ENCODE peak calls at places on chromosome 15, in six cellular contexts. One of them, this sample, is unnamed. For H3K27me3 and H3K9me3, the result is how much of the 10 kb centered on the place peaks cover.

GRCh38 chr15:66573719-66574641 is 8.2 kb upstream of the LCTL start:
- DNase-seq in stomach: no peak
- DNase-seq in cardiac muscle cell: no peak
- DNase-seq in tibial artery: no peak
- DNase-seq in SJSA1: no peak
- DNase-seq in PC-9: no peak
- DNase-seq in this sample: no peak

GRCh38 chr15:70576683-70577082 is 186.7 kb downstream of the UACA start:
- DNase-seq in tibial artery: no peak
- DNase-seq in PC-9: no peak
- DNase-seq in cardiac muscle cell: no peak
- DNase-seq in SJSA1: peak
- DNase-seq in stomach: no peak
- DNase-seq in this sample: no peak

GRCh38 chr15:41544650-41545015 is 576 bp upstream of the RPAP1 start:
- DNase-seq in PC-9: no peak
- DNase-seq in SJSA1: no peak
- DNase-seq in stomach: peak
- DNase-seq in cardiac muscle cell: no peak
- DNase-seq in tibial artery: peak
- DNase-seq in this sample: no peak

GRCh38 chr15:42133892-42134502 is 22.4 kb downstream of the PLA2G4F start:
- DNase-seq in tibial artery: no peak
- DNase-seq in stomach: peak
- DNase-seq in SJSA1: peak
- DNase-seq in cardiac muscle cell: peak
- DNase-seq in PC-9: peak
- DNase-seq in this sample: peak

GRCh38 chr15:79402136-79402535 is 30.0 kb upstream of the MINAR1 start:
- DNase-seq in SJSA1: no peak
- DNase-seq in stomach: no peak
- DNase-seq in cardiac muscle cell: no peak
- DNase-seq in tibial artery: no peak
- DNase-seq in PC-9: no peak
- DNase-seq in this sample: no peak

GRCh38 chr15:98684441-98684840 is 36.1 kb downstream of the IGF1R start:
- DNase-seq in PC-9: no peak
- DNase-seq in stomach: no peak
- DNase-seq in SJSA1: no peak
- DNase-seq in cardiac muscle cell: no peak
- DNase-seq in tibial artery: no peak
- DNase-seq in this sample: peak

GRCh38 chr15:58980351-58980939 is 7.0 kb upstream of the RNF111 start:
- DNase-seq in SJSA1: no peak
- DNase-seq in stomach: no peak
- DNase-seq in cardiac muscle cell: peak
- DNase-seq in tibial artery: no peak
- DNase-seq in PC-9: no peak
- DNase-seq in this sample: no peak

GRCh38 chr15:32698773-32699390 is 18.9 kb upstream of the GREM1 start:
- DNase-seq in cardiac muscle cell: no peak
- DNase-seq in tibial artery: no peak
- DNase-seq in stomach: no peak
- DNase-seq in PC-9: no peak
- DNase-seq in SJSA1: no peak
- DNase-seq in this sample: no peak

GRCh38 chr15:67133026-67133425 is 67.6 kb downstream of the SMAD3 start:
- DNase-seq in stomach: no peak
- DNase-seq in PC-9: no peak
- DNase-seq in cardiac muscle cell: peak
- DNase-seq in tibial artery: no peak
- DNase-seq in SJSA1: no peak
- DNase-seq in this sample: no peak

GRCh38 chr15:27867861-27868260 is 231.3 kb downstream of the OCA2 start:
- DNase-seq in cardiac muscle cell: no peak
- DNase-seq in stomach: no peak
- DNase-seq in tibial artery: no peak
- DNase-seq in PC-9: no peak
- DNase-seq in SJSA1: no peak
- DNase-seq in this sample: no peak

GRCh38 chr15:51348688-51349087 is 7.2 kb downstream of the GLDN start:
- DNase-seq in SJSA1: no peak
- DNase-seq in tibial artery: no peak
- DNase-seq in PC-9: no peak
- DNase-seq in cardiac muscle cell: no peak
- DNase-seq in stomach: no peak
- DNase-seq in this sample: no peak

GRCh38 chr15:101063891-101064794 is 145.0 kb downstream of the LRRK1 start:
- DNase-seq in SJSA1: peak
- DNase-seq in PC-9: no peak
- DNase-seq in tibial artery: no peak
- DNase-seq in stomach: peak
- DNase-seq in cardiac muscle cell: no peak
- DNase-seq in this sample: no peak

GRCh38 chr15:49015896-49016295 is 30.4 kb downstream of the SECISBP2L start:
- DNase-seq in tibial artery: no peak
- DNase-seq in cardiac muscle cell: no peak
- DNase-seq in PC-9: no peak
- DNase-seq in SJSA1: no peak
- DNase-seq in stomach: no peak
- DNase-seq in this sample: no peak

GRCh38 chr15:62389887-62390792 is 225.1 kb upstream of the C2CD4B start:
- DNase-seq in SJSA1: peak
- DNase-seq in stomach: peak
- DNase-seq in tibial artery: peak
- DNase-seq in PC-9: peak
- DNase-seq in cardiac muscle cell: peak
- DNase-seq in this sample: peak

GRCh38 chr15:33215941-33216872 is 21.7 kb upstream of the FMN1 start:
- DNase-seq in tibial artery: no peak
- DNase-seq in SJSA1: no peak
- DNase-seq in cardiac muscle cell: peak
- DNase-seq in stomach: no peak
- DNase-seq in PC-9: no peak
- DNase-seq in this sample: no peak

GRCh38 chr15:69888406-69888805 is 209.3 kb downstream of the TLE3 start:
- DNase-seq in PC-9: no peak
- DNase-seq in cardiac muscle cell: no peak
- DNase-seq in stomach: no peak
- DNase-seq in SJSA1: no peak
- DNase-seq in tibial artery: no peak
- DNase-seq in this sample: no peak

GRCh38 chr15:72161351-72162132 is 36.0 kb downstream of the GRAMD2A start:
- DNase-seq in PC-9: no peak
- DNase-seq in tibial artery: no peak
- DNase-seq in SJSA1: no peak
- DNase-seq in cardiac muscle cell: no peak
- DNase-seq in stomach: peak
- DNase-seq in this sample: no peak

DNA sequence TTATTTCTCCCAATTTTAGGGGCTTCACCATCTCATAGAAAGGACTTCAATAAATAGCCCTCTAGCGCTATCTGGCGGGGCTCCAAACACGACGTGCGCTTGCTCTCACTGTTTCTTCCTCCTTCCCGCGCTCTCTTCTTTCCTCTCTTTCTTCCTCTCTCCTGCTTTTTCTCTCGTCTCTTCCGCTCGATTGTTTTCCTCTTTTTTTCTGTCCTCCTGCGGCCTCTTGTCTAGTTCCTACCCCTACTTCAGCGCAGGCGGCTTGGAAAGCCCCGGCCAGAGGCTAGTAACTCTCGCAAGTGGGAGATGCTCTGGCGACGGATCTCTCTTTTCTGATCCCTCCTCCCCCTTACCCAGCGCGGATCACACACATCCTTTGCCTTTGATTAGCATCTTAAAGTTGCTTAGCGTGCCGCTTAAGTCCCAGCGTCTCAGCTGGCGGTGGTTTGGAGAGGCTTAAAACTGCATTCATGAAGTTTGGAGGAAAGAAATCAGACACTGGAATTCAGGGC is 6.2 kb upstream of the MEIS2 start:
- DNase-seq in PC-9: no peak
- DNase-seq in tibial artery: no peak
- DNase-seq in stomach: no peak
- DNase-seq in SJSA1: no peak
- DNase-seq in cardiac muscle cell: peak
- DNase-seq in this sample: no peak
- H3K4me3 ChIP-seq in PC-9: no peak
- H3K4me3 ChIP-seq in tibial artery: no peak
- H3K4me3 ChIP-seq in stomach: peak
- H3K4me3 ChIP-seq in SJSA1: no peak
- H3K4me3 ChIP-seq in cardiac muscle cell: peak
- H3K4me3 ChIP-seq in this sample: no peak

DNA sequence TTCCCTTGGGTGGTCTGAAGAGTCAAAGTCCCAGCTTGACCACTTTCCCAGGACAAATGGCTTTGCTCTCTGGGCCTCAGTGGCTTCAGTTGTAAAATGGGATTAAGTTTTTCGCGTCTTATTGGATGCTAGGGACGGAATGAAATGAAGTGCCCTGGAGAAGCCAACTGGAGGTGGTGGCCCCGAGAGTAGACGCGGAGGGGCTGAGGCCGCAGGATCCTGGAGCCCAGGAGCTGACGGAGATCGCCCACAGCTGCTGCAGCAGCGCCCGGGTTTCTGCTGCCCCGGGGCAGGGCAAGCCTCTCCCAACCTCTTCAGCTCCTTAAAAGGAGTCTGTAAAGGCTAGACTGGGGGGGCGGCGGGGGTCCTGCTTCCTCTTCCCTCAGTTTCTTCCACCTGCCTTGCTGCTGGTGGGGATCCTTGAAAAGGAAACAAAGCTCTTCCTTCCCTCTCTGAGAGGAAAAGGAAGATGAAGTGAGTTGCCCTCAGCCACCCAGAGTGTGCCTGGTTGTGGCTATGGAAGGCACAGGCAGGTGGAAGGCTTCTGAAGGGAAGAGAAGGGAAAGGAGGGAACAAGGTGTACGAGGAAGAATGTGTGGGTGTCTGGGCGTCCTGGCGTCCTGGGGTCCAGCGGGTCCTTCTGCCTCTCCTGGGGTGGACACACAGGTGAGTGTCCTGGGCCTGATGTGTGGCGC is 967 bp upstream of the BNC1 start:
- DNase-seq in tibial artery: no peak
- DNase-seq in SJSA1: no peak
- DNase-seq in cardiac muscle cell: no peak
- DNase-seq in PC-9: no peak
- DNase-seq in stomach: no peak
- DNase-seq in this sample: no peak
- H3K27me3 ChIP-seq in tibial artery: half or more
- H3K27me3 ChIP-seq in SJSA1: under half
- H3K27me3 ChIP-seq in cardiac muscle cell: half or more
- H3K27me3 ChIP-seq in PC-9: under half
- H3K27me3 ChIP-seq in stomach: half or more
- H3K27me3 ChIP-seq in this sample: under half

GRCh38 chr15:26453914-26454313 is 319.0 kb downstream of the GABRB3 start:
- DNase-seq in cardiac muscle cell: peak
- DNase-seq in tibial artery: no peak
- DNase-seq in SJSA1: no peak
- DNase-seq in PC-9: no peak
- DNase-seq in stomach: no peak
- DNase-seq in this sample: no peak

GRCh38 chr15:26455828-26456227 is 317.0 kb downstream of the GABRB3 start:
- DNase-seq in stomach: no peak
- DNase-seq in cardiac muscle cell: no peak
- DNase-seq in PC-9: no peak
- DNase-seq in tibial artery: no peak
- DNase-seq in SJSA1: no peak
- DNase-seq in this sample: no peak

GRCh38 chr15:26449296-26449695 is 323.6 kb downstream of the GABRB3 start:
- DNase-seq in PC-9: no peak
- DNase-seq in tibial artery: no peak
- DNase-seq in stomach: no peak
- DNase-seq in SJSA1: no peak
- DNase-seq in cardiac muscle cell: no peak
- DNase-seq in this sample: no peak

DNA sequence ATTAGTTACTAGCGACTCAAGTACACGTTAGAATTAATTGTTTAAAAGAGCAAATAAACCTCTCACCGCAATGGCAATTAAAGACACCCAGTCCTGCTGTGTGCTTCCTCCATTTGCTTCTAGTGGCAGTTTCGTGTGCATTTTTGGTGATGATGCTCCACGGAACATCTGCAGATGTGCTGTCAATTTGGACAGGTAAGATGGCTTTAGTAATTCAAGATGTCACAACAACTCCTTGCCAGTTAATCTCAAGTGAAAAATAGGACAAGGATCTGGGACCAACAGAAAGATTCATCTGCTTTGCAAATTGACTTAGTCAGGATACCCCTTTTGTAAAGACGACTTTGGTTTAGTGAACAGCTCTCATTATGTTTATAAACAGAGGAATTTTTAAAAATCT is 320.9 kb downstream of the GABRB3 start:
- DNase-seq in PC-9: no peak
- DNase-seq in SJSA1: no peak
- DNase-seq in tibial artery: no peak
- DNase-seq in cardiac muscle cell: no peak
- DNase-seq in stomach: no peak
- DNase-seq in this sample: no peak
- H3K9me3 ChIP-seq in PC-9: under half
- H3K9me3 ChIP-seq in SJSA1: under half
- H3K9me3 ChIP-seq in tibial artery: under half
- H3K9me3 ChIP-seq in cardiac muscle cell: under half
- H3K9me3 ChIP-seq in stomach: under half
- H3K9me3 ChIP-seq in this sample: under half

GRCh38 chr15:56105855-56106254 is 112.4 kb upstream of the NEDD4 start:
- DNase-seq in tibial artery: no peak
- DNase-seq in cardiac muscle cell: no peak
- DNase-seq in stomach: no peak
- DNase-seq in SJSA1: no peak
- DNase-seq in PC-9: no peak
- DNase-seq in this sample: no peak

GRCh38 chr15:56099311-56099710 is 105.9 kb upstream of the NEDD4 start:
- DNase-seq in stomach: no peak
- DNase-seq in tibial artery: no peak
- DNase-seq in SJSA1: no peak
- DNase-seq in cardiac muscle cell: peak
- DNase-seq in PC-9: no peak
- DNase-seq in this sample: no peak

GRCh38 chr15:56098230-56098899 is 105.0 kb upstream of the NEDD4 start:
- DNase-seq in cardiac muscle cell: no peak
- DNase-seq in PC-9: no peak
- DNase-seq in SJSA1: no peak
- DNase-seq in stomach: no peak
- DNase-seq in tibial artery: no peak
- DNase-seq in this sample: no peak

DNA sequence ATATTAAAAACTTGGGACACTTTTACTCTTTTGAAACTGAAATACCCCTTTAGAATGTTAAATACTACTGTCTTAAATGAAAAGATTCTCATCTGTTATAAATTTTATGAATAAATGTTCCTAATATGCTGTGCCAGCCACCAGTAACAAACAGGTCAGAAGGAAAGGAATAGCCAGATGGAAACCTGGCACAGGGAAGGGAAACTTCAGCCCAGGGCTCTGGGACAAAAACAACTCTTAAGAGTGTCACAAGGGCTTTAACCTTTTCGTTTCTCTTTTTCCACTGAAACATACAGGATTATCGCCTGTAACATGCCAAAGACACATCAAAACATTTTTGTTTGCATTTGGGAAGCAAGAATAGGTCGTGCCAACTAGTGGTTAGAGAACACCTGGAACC is 109.0 kb upstream of the NEDD4 start:
- DNase-seq in tibial artery: peak
- DNase-seq in stomach: no peak
- DNase-seq in SJSA1: no peak
- DNase-seq in cardiac muscle cell: no peak
- DNase-seq in PC-9: no peak
- DNase-seq in this sample: no peak
- H3K4me3 ChIP-seq in tibial artery: no peak
- H3K4me3 ChIP-seq in stomach: no peak
- H3K4me3 ChIP-seq in SJSA1: no peak
- H3K4me3 ChIP-seq in cardiac muscle cell: no peak
- H3K4me3 ChIP-seq in PC-9: no peak
- H3K4me3 ChIP-seq in this sample: no peak

This sample was measured in MG63.